ENCODE peak calls at places on chromosomes 7 and 10, in four cellular contexts. F is IMR-90, W is trophoblast cell, C is mesendoderm. D is an unnamed sample.

GRCh38 chr7:74051629-74052410 is 23.8 kb downstream of the ELN start:
- DNase-seq in C (peak), F (no peak), W (peak), D (peak)

GRCh38 chr10:83373659-83374058 is 765.6 kb upstream of the GHITM start:
- DNase-seq in W (no peak), C (peak), F (no peak), D (peak)

GRCh38 chr10:62638062-62638477 is 166.4 kb upstream of the ADO start:
- DNase-seq in C (peak), F (peak), W (no peak), D (peak)

GRCh38 chr7:50826371-50827172 is 43.9 kb upstream of the GRB10 start:
- DNase-seq in W (no peak), C (peak), F (peak), D (peak)

GRCh38 chr10:103021897-103022286 is 103.8 kb downstream of the CNNM2 start:
- DNase-seq in C (no peak), W (peak), F (peak), D (peak)

GRCh38 chr7:84042110-84042539 is 152.5 kb downstream of the SEMA3A start:
- DNase-seq in W (peak), F (peak), C (peak), D (peak)

GRCh38 chr7:92834661-92835139 is 1.7 kb downstream of the CDK6 start:
- DNase-seq in F (no peak), W (no peak), C (peak), D (peak)

GRCh38 chr10:121927361-121927840 is 430 bp downstream of the ATE1 start:
- DNase-seq in C (peak), F (peak), W (peak), D (peak)

GRCh38 chr7:44534087-44534486 is 7.0 kb downstream of the NPC1L1 start:
- DNase-seq in C (no peak), W (no peak), F (peak), D (peak)

GRCh38 chr10:63713191-63714144 is 192.3 kb downstream of the REEP3 start:
- DNase-seq in W (no peak), C (peak), F (peak), D (peak)

GRCh38 chr10:61337741-61338140 is 115.4 kb downstream of the TMEM26 start:
- DNase-seq in W (no peak), F (no peak), C (no peak), D (no peak)

GRCh38 chr7:9036080-9036479 is 602.7 kb downstream of the NXPH1 start:
- DNase-seq in F (no peak), W (no peak), C (no peak), D (no peak)

GRCh38 chr7:129522088-129522970 is 20.0 kb downstream of the SMKR1 start:
- DNase-seq in C (peak), W (no peak), F (no peak), D (peak)

GRCh38 chr10:131453772-131454634 is 142.5 kb upstream of the TCERG1L start:
- DNase-seq in W (no peak), C (peak), F (no peak), D (no peak)

GRCh38 chr10:121994429-121994881 is 5.5 kb downstream of the TACC2 start:
- DNase-seq in W (no peak), C (peak), F (no peak), D (no peak)

GRCh38 chr7:75039166-75039565 is 34.4 kb downstream of the RCC1L start:
- DNase-seq in F (peak), C (no peak), W (peak), D (no peak)

GRCh38 chr10:49605177-49605938 is 4.8 kb upstream of the SLC18A3 start:
- DNase-seq in W (no peak), F (no peak), C (no peak), D (no peak)

GRCh38 chr7:116953727-116954442 is 584 bp downstream of the ST7 start:
- DNase-seq in C (peak), W (peak), F (peak), D (peak)

GRCh38 chr10:52701647-52702046 is 70.9 kb downstream of the MBL2 start:
- DNase-seq in F (peak), C (no peak), W (no peak), D (peak)

GRCh38 chr7:31663072-31663471 is 23.9 kb upstream of the PPP1R17 start:
- DNase-seq in C (peak), F (no peak), W (no peak), D (no peak)

GRCh38 chr7:42099076-42099836 is 137.8 kb downstream of the GLI3 start:
- DNase-seq in F (peak), W (no peak), C (no peak), D (no peak)

GRCh38 chr10:101694674-101695403 is at the start of gene FBXW4:
- DNase-seq in W (peak), F (peak), C (peak), D (peak)

GRCh38 chr10:89668391-89669180 is 23.5 kb upstream of the PANK1 start:
- DNase-seq in W (no peak), F (no peak), C (peak), D (no peak)

GRCh38 chr7:135414850-135415439 is 95.0 kb downstream of the CNOT4 start:
- DNase-seq in C (peak), F (peak), W (peak), D (peak)

GRCh38 chr10:45425628-45426563 is 51.9 kb downstream of the ALOX5 start:
- DNase-seq in F (no peak), W (no peak), C (no peak), D (no peak)

GRCh38 chr7:139095194-139095659 is 14.3 kb downstream of the ZC3HAV1 start:
- DNase-seq in F (no peak), W (no peak), C (peak), D (no peak)

GRCh38 chr7:1106783-1107421 is 19.0 kb downstream of the GPER1 start:
- DNase-seq in F (no peak), C (no peak), W (no peak), D (no peak)

GRCh38 chr7:68613405-68613804 is 984.9 kb upstream of the AUTS2 start:
- DNase-seq in W (no peak), C (peak), F (no peak), D (no peak)

GRCh38 chr7:95622001-95622549 is 25.8 kb upstream of the PDK4 start:
- DNase-seq in F (no peak), W (no peak), C (no peak), D (no peak)

GRCh38 chr10:83542774-83543291 is 596.5 kb upstream of the GHITM start:
- DNase-seq in C (no peak), W (no peak), F (no peak), D (peak)

GRCh38 chr7:107468824-107469223 is 1.0 kb upstream of the GPR22 start:
- DNase-seq in W (no peak), F (no peak), C (no peak), D (no peak)

GRCh38 chr10:17607603-17608332 is 9.4 kb downstream of the HACD1 start:
- DNase-seq in F (peak), C (peak), W (peak), D (peak)

GRCh38 chr7:8217200-8218068 is 44.5 kb downstream of the ICA1 start:
- DNase-seq in W (peak), F (peak), C (peak), D (peak)

GRCh38 chr7:120054376-120055100 is 218.4 kb upstream of the KCND2 start:
- DNase-seq in C (no peak), W (peak), F (no peak), D (peak)

GRCh38 chr7:143279186-143280098 is 5.3 kb upstream of the TMEM139 start:
- DNase-seq in F (peak), W (peak), C (peak), D (peak)

GRCh38 chr7:18262054-18262453 is 233.5 kb upstream of the HDAC9 start:
- DNase-seq in W (no peak), C (peak), F (no peak), D (peak)

DNA sequence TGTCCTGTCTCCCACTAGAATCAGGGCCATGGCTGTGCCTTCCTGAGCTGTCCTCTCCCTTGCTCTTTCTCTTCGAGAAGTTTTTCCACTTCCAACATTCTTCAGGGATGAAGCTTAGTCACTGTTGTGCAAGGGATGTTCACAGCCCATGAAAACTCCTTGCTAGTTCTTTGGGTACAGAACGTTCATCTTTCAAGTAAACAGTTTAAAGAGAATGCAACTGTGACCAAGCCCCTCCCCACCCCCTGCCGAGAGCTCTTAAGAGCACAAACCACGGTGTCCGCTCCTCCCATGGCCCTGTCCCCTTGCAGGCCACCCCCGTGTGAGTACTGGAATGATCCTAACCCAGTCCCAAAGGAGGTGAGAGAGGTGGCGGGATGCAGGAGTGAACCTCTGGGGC is 161.1 kb upstream of the RHEB start:
- DNase-seq in W (no peak), F (peak), C (no peak), D (peak)
- H3K23ac ChIP-seq in W (no peak), F (no peak), C (no peak), D (no peak)

DNA sequence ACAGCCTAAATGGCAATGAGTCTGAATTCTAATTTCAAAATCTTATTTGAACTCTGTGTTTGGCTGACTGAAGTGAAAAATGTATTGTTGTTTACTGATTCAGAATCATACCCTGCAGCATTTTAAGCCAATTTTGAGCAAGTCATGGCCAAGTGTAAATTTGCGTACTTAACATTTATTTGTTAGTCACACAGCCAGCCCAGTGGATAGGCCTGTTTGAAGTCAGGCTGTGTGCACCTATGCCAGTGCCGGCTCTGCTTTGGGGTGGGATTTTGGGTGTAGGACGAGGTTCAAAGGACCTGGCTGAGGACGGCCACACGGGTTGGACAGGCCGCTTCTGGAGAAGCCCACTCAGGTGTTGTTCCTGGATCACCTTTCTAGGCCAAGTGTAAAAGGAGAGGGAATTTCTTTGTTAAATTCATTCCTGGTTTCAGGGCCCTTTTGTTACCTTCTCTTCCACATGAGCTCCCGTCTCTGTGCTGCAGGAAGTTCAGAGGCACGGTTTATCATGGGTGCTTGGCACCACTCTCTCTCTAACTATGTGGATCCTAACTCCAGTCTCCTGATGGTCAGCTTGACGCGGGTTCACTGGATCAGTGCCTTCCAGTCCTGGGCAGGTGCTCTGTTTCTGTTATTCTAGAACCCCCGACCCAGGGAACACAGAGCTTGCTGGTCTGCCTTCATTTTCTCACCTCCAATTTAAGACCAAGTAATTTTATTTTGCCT is 84.7 kb downstream of the CCNY start:
- DNase-seq in C (no peak), W (no peak), F (no peak), D (peak)
- H3K4me2 ChIP-seq in C (no peak), W (peak), F (peak), D (peak)

GRCh38 chr7:150382123-150382843 is 3.2 kb downstream of the ZNF775 start:
- DNase-seq in C (no peak), W (no peak), F (no peak), D (no peak)
- H3K23ac ChIP-seq in C (no peak), W (no peak), F (no peak), D (no peak)

GRCh38 chr7:101618916-101619315 is 10.2 kb downstream of the MYL10 start:
- DNase-seq in F (no peak), C (no peak), W (no peak), D (no peak)
- H3K4me2 ChIP-seq in F (no peak), C (no peak), W (no peak), D (no peak)

GRCh38 chr10:6386346-6386745 is 183.6 kb downstream of the PFKFB3 start:
- DNase-seq in F (no peak), C (no peak), W (no peak), D (no peak)

GRCh38 chr10:6383099-6383812 is 180.5 kb downstream of the PFKFB3 start:
- DNase-seq in W (no peak), C (no peak), F (peak), D (peak)

GRCh38 chr10:6385683-6386082 is 183.0 kb downstream of the PFKFB3 start:
- DNase-seq in W (peak), F (peak), C (no peak), D (peak)

GRCh38 chr10:6384031-6384430 is 181.3 kb downstream of the PFKFB3 start:
- DNase-seq in W (no peak), F (no peak), C (no peak), D (no peak)

DNA sequence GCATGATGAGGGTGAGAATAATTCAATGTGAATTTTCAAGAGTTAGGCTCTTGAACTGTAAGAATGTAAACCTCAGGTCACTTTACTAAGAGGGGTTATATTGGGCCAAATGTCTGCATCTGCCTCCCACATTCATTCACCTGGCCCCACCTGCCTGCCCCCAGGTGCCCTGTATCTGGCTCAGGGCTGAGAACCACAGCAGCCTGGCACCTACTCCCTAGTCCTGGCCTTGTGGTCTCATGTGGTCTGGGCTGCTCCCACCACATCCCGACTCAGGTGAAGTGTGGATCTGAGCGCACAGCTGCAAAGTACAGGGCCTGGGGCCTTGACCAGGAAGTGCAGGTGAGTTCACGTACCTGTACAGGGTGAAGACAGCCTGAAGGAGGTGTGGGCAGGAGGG is 182.1 kb downstream of the PFKFB3 start:
- DNase-seq in F (no peak), C (no peak), W (no peak), D (no peak)
- H3K23ac ChIP-seq in F (no peak), C (no peak), W (no peak), D (no peak)

GRCh38 chr7:32680259-32681173 is 185.2 kb downstream of the AVL9 start:
- DNase-seq in W (peak), F (peak), C (peak), D (peak)
- H3K4me2 ChIP-seq in W (peak), F (no peak), C (no peak), D (no peak)

GRCh38 chr7:132177708-132178392 is 398.4 kb downstream of the PLXNA4 start:
- DNase-seq in C (no peak), F (no peak), W (no peak), D (no peak)

GRCh38 chr7:132176719-132177118 is 399.6 kb downstream of the PLXNA4 start:
- DNase-seq in C (no peak), W (no peak), F (no peak), D (no peak)

GRCh38 chr7:132179681-132180080 is 396.6 kb downstream of the PLXNA4 start:
- DNase-seq in C (no peak), F (no peak), W (no peak), D (no peak)

GRCh38 chr7:132180481-132180880 is 395.8 kb downstream of the PLXNA4 start:
- DNase-seq in C (no peak), W (no peak), F (no peak), D (no peak)

GRCh38 chr7:132178393-132178765 is 397.9 kb downstream of the PLXNA4 start:
- DNase-seq in C (no peak), W (no peak), F (no peak), D (no peak)
- H3K23ac ChIP-seq in C (no peak), W (no peak), F (no peak), D (no peak)

GRCh38 chr10:13784067-13784466 is 197.3 kb downstream of the PRPF18 start:
- DNase-seq in F (peak), W (peak), C (peak), D (peak)

GRCh38 chr10:13776861-13777301 is 190.1 kb downstream of the PRPF18 start:
- DNase-seq in W (no peak), C (no peak), F (peak), D (peak)

GRCh38 chr10:13775786-13776780 is 189.3 kb downstream of the PRPF18 start:
- DNase-seq in C (no peak), W (no peak), F (peak), D (peak)

GRCh38 chr10:13774303-13774893 is 187.6 kb downstream of the PRPF18 start:
- DNase-seq in F (no peak), W (no peak), C (no peak), D (no peak)

GRCh38 chr10:13779748-13780147 is 193.0 kb downstream of the PRPF18 start:
- DNase-seq in C (no peak), F (no peak), W (peak), D (no peak)
- H3K4me2 ChIP-seq in C (no peak), F (no peak), W (no peak), D (no peak)

GRCh38 chr7:23475579-23475844 is 5.2 kb upstream of the IGF2BP3 start:
- DNase-seq in W (no peak), C (no peak), F (no peak), D (no peak)

GRCh38 chr7:23476286-23477169 is 6.2 kb upstream of the IGF2BP3 start:
- DNase-seq in W (no peak), F (no peak), C (peak), D (no peak)

GRCh38 chr7:23473848-23474097 is 3.5 kb upstream of the IGF2BP3 start:
- DNase-seq in C (peak), F (no peak), W (no peak), D (no peak)

GRCh38 chr7:23474098-23474828 is 4.0 kb upstream of the IGF2BP3 start:
- DNase-seq in W (peak), C (peak), F (peak), D (peak)

DNA sequence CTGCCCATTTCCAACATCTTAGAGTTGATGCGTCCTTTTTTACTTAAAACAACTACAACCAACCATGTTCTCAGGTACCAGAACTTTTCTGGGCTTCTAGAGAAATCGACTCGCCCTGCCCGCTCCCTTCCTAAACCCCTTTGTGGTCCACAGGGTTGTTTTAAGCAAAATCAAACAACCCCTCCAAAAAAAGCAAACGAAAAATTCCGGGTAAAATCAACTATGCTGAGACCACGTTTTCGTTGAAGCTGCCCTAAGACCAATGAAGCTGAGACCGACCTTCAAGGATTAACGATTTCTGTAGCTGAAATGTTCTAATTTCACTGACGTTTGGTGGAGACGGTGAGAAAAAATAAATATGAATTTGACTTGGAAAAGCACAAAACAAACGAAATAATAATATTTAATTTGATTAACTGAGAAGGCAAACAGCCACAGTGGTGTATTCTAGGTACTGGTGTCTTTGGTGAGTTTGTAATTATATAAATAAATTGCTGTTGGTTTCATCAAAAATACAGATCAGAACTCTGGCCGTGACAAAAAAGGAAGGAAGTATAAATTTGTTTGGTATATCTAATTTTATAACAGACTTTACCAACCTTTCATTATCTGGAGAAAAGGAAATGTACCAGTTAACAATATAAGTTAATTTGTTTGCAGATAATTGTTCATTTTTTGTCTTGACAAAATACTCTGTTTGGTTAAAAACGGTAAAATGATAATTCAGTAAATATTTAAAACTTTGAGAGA is 4.7 kb upstream of the IGF2BP3 start:
- DNase-seq in F (no peak), W (no peak), C (no peak), D (no peak)
- H3K23ac ChIP-seq in F (peak), W (peak), C (no peak), D (no peak)

D was measured in mesenchymal stem cell.